ENCODE peak calls at places on chromosomes 12 and 14, in five cellular contexts. One of them, this sample, is unnamed.

GRCh38 chr12:53225635-53226424 is 6.2 kb downstream of the RARG start:
- DNase-seq in GM04503: no peak
- DNase-seq in ELF-1: no peak
- DNase-seq in effector memory CD8-positive, alpha-beta T cell: no peak
- DNase-seq in HEK293T: no peak
- DNase-seq in this sample: no peak

GRCh38 chr14:69928111-69928523 is 48.9 kb downstream of the SMOC1 start:
- DNase-seq in GM04503: no peak
- DNase-seq in ELF-1: peak; percentile 21
- DNase-seq in effector memory CD8-positive, alpha-beta T cell: no peak
- DNase-seq in HEK293T: no peak
- DNase-seq in this sample: peak; percentile 53

GRCh38 chr14:59028476-59029202 is 159.8 kb upstream of the DAAM1 start:
- DNase-seq in GM04503: peak; percentile 94
- DNase-seq in ELF-1: peak; percentile 90
- DNase-seq in effector memory CD8-positive, alpha-beta T cell: no peak
- DNase-seq in HEK293T: peak; percentile 73
- DNase-seq in this sample: peak; percentile 66

GRCh38 chr12:51188359-51189051 is 15.6 kb upstream of the TFCP2 start:
- DNase-seq in GM04503: no peak
- DNase-seq in ELF-1: no peak
- DNase-seq in effector memory CD8-positive, alpha-beta T cell: no peak
- DNase-seq in HEK293T: no peak
- DNase-seq in this sample: no peak

GRCh38 chr14:73269729-73270651 is 32.7 kb downstream of the PAPLN start:
- DNase-seq in GM04503: no peak
- DNase-seq in ELF-1: peak; percentile 58
- DNase-seq in effector memory CD8-positive, alpha-beta T cell: no peak
- DNase-seq in HEK293T: no peak
- DNase-seq in this sample: peak; percentile 64

GRCh38 chr12:56188786-56189335 is 422 bp downstream of the SMARCC2 start:
- DNase-seq in GM04503: no peak
- DNase-seq in ELF-1: peak; percentile 46
- DNase-seq in effector memory CD8-positive, alpha-beta T cell: peak; percentile 16
- DNase-seq in HEK293T: peak; percentile 26
- DNase-seq in this sample: no peak

GRCh38 chr14:23242076-23242475 is 4.3 kb downstream of the RNF212B start:
- DNase-seq in GM04503: no peak
- DNase-seq in ELF-1: no peak
- DNase-seq in effector memory CD8-positive, alpha-beta T cell: no peak
- DNase-seq in HEK293T: no peak
- DNase-seq in this sample: no peak

GRCh38 chr12:105409881-105410471 is 79.5 kb downstream of the C12orf75 start:
- DNase-seq in GM04503: no peak
- DNase-seq in ELF-1: peak; percentile 8
- DNase-seq in effector memory CD8-positive, alpha-beta T cell: no peak
- DNase-seq in HEK293T: peak; percentile 34
- DNase-seq in this sample: peak; percentile 81

GRCh38 chr12:125015680-125016310 is 22.4 kb downstream of the BRI3BP start:
- DNase-seq in GM04503: no peak
- DNase-seq in ELF-1: no peak
- DNase-seq in effector memory CD8-positive, alpha-beta T cell: no peak
- DNase-seq in HEK293T: no peak
- DNase-seq in this sample: no peak

GRCh38 chr14:102694530-102695171 is 82.6 kb upstream of the TRAF3 start:
- DNase-seq in GM04503: peak; percentile 12
- DNase-seq in ELF-1: peak; percentile 64
- DNase-seq in effector memory CD8-positive, alpha-beta T cell: peak; percentile 72
- DNase-seq in HEK293T: peak; percentile 67
- DNase-seq in this sample: peak; percentile 44

GRCh38 chr12:110563702-110564470 is 19.2 kb downstream of the PPTC7 start:
- DNase-seq in GM04503: peak; percentile 38
- DNase-seq in ELF-1: no peak
- DNase-seq in effector memory CD8-positive, alpha-beta T cell: no peak
- DNase-seq in HEK293T: no peak
- DNase-seq in this sample: no peak

GRCh38 chr12:53065975-53066593 is 13.1 kb downstream of the SPRYD3 start:
- DNase-seq in GM04503: no peak
- DNase-seq in ELF-1: peak; percentile 86
- DNase-seq in effector memory CD8-positive, alpha-beta T cell: peak; percentile 63
- DNase-seq in HEK293T: peak; percentile 87
- DNase-seq in this sample: peak; percentile 86

GRCh38 chr14:65044596-65044959 is 57.7 kb downstream of the MAX start:
- DNase-seq in GM04503: no peak
- DNase-seq in ELF-1: no peak
- DNase-seq in effector memory CD8-positive, alpha-beta T cell: no peak
- DNase-seq in HEK293T: no peak
- DNase-seq in this sample: no peak

GRCh38 chr12:52050116-52050770 is 999 bp upstream of the NR4A1 start:
- DNase-seq in GM04503: no peak
- DNase-seq in ELF-1: peak; percentile 70
- DNase-seq in effector memory CD8-positive, alpha-beta T cell: no peak
- DNase-seq in HEK293T: no peak
- DNase-seq in this sample: peak; percentile 44